ENCODE peak calls at places on chromosomes 2 and 18, in nine cellular contexts. K is ovary; B is stimulated activated CD8-positive, alpha-beta memory T cell treated with anti-CD3 and anti-CD28 coated beads, Interleukin-4, amount 100 ng/mL, for 1 hour; P is glomerular endothelial cell; H is stimulated activated naive B cell treated with anti-CD40 and anti-IgM and Interleukin-4, amounts not matched to agents 10 μg/mL and 1 μg/mL and 100 μg/mL, for 72 hours; F is EH; Y is GM04503; C is hepatocyte; G is uterus. V is an unnamed sample.

GRCh38 chr2:132448771-132449170 is 32.2 kb downstream of the GPR39 start:
- DNase-seq in C (peak; percentile 27), F (peak; percentile 54), K (no peak), H (no peak), B (no peak), P (no peak), Y (no peak), G (no peak), V (no peak)

GRCh38 chr18:46276736-46277135 is 172.6 kb downstream of the HAUS1 start:
- DNase-seq in K (no peak), G (no peak), B (no peak), Y (no peak), F (no peak), H (no peak), C (no peak), P (no peak), V (no peak)

GRCh38 chr18:76573325-76574025 is 78.4 kb upstream of the ZNF516 start:
- DNase-seq in F (peak; percentile 71), C (no peak), G (no peak), K (no peak), P (no peak), H (no peak), Y (peak; percentile 31), B (no peak), V (no peak)

GRCh38 chr2:172858473-172858745 is 122.8 kb downstream of the RAPGEF4 start:
- DNase-seq in B (no peak), H (no peak), K (no peak), P (no peak), C (no peak), Y (no peak), F (no peak), G (no peak), V (no peak)

GRCh38 chr2:230713331-230714121 is 884 bp downstream of the CAB39 start:
- DNase-seq in G (peak; percentile 24), C (peak; percentile 76), Y (no peak), P (no peak), K (peak; percentile 42), F (peak; percentile 58), H (peak; percentile 6), B (peak; percentile 6), V (peak; percentile 73)

GRCh38 chr2:235595420-235596010 is 101.7 kb downstream of the AGAP1 start:
- DNase-seq in P (peak; percentile 52), H (peak; percentile 11), Y (no peak), C (peak; percentile 83), K (peak; percentile 73), G (peak; percentile 77), F (peak; percentile 77), B (peak; percentile 5), V (peak; percentile 76)

GRCh38 chr18:10057401-10057800 is 143.6 kb downstream of the VAPA start:
- DNase-seq in K (no peak), H (no peak), C (no peak), G (no peak), P (no peak), F (no peak), Y (no peak), B (no peak), V (no peak)

GRCh38 chr2:109380502-109381326 is 233.1 kb downstream of the SEPTIN10 start:
- DNase-seq in C (no peak), P (no peak), H (no peak), Y (no peak), B (no peak), F (peak; percentile 43), G (peak; percentile 8), K (no peak), V (no peak)

GRCh38 chr2:169803480-169803879 is 4.8 kb downstream of the SSB start:
- DNase-seq in B (no peak), P (no peak), Y (no peak), H (no peak), G (no peak), C (no peak), F (peak; percentile 25), K (no peak), V (no peak)

GRCh38 chr2:112182581-112183034 is 44.4 kb downstream of the FBLN7 start:
- DNase-seq in H (no peak), K (no peak), C (no peak), F (no peak), Y (no peak), B (no peak), G (no peak), P (no peak), V (no peak)

GRCh38 chr2:10700078-10700803 is 10.5 kb upstream of the NOL10 start:
- DNase-seq in F (peak; percentile 53), B (no peak), K (no peak), G (no peak), C (no peak), P (no peak), Y (no peak), H (no peak), V (no peak)

GRCh38 chr18:74635202-74635969 is 37.7 kb downstream of the ZNF407 start:
- DNase-seq in G (no peak), K (no peak), H (no peak), F (no peak), B (no peak), C (peak; percentile 50), Y (no peak), P (no peak), V (no peak)

GRCh38 chr18:57624988-57625387 is 3.4 kb upstream of the NARS1 start:
- DNase-seq in C (no peak), H (no peak), Y (no peak), P (no peak), B (no peak), G (no peak), F (peak; percentile 34), K (no peak), V (no peak)

GRCh38 chr2:25912851-25913695 is 34.8 kb upstream of the ASXL2 start:
- DNase-seq in P (no peak), B (no peak), G (no peak), Y (no peak), F (peak; percentile 25), C (no peak), H (no peak), K (no peak), V (no peak)

GRCh38 chr2:185208261-185208660 is 530.3 kb upstream of the FSIP2 start:
- DNase-seq in B (no peak), H (no peak), C (peak; percentile 73), F (no peak), K (no peak), Y (no peak), G (no peak), P (no peak), V (no peak)

GRCh38 chr18:57275111-57275510 is 77.2 kb upstream of the ST8SIA3 start:
- DNase-seq in K (no peak), F (no peak), B (no peak), G (no peak), Y (no peak), C (no peak), H (no peak), P (no peak), V (no peak)

GRCh38 chr2:56749152-56749752 is 565.5 kb downstream of the CCDC85A start:
- DNase-seq in Y (no peak), B (no peak), H (no peak), K (no peak), C (peak; percentile 48), P (peak; percentile 36), F (peak; percentile 48), G (no peak), V (no peak)

GRCh38 chr2:212033888-212034287 is 504.7 kb downstream of the ERBB4 start:
- DNase-seq in F (no peak), K (no peak), Y (no peak), G (no peak), B (no peak), C (no peak), H (no peak), P (no peak), V (no peak)

GRCh38 chr2:156907806-156908205 is 349.7 kb upstream of the GALNT5 start:
- DNase-seq in G (no peak), F (no peak), B (no peak), K (no peak), H (no peak), C (no peak), Y (no peak), P (no peak), V (no peak)

GRCh38 chr2:208479342-208479741 is 72.8 kb downstream of the PTH2R start:
- DNase-seq in P (no peak), B (no peak), K (no peak), Y (no peak), C (no peak), F (no peak), G (no peak), H (no peak), V (no peak)

GRCh38 chr2:198695879-198696278 is 761.9 kb downstream of the SATB2 start:
- DNase-seq in Y (no peak), P (no peak), C (no peak), B (no peak), H (no peak), G (no peak), F (no peak), K (no peak), V (no peak)

GRCh38 chr2:219769044-219770030 is 141.9 kb downstream of the SLC4A3 start:
- DNase-seq in P (no peak), H (no peak), Y (no peak), K (peak; percentile 86), C (no peak), F (peak; percentile 10), G (peak; percentile 68), B (no peak), V (peak; percentile 62)

GRCh38 chr18:34947711-34948125 is 93.5 kb upstream of the MAPRE2 start:
- DNase-seq in P (no peak), K (no peak), B (no peak), Y (no peak), C (no peak), G (no peak), F (peak; percentile 25), H (no peak), V (no peak)

GRCh38 chr2:174023591-174024523 is 58.7 kb upstream of the SP3 start:
- DNase-seq in G (peak; percentile 59), K (no peak), B (no peak), C (peak; percentile 78), P (no peak), H (no peak), Y (peak; percentile 85), F (peak; percentile 89), V (no peak)

GRCh38 chr18:686339-687111 is 25.9 kb downstream of the ENOSF1 start:
- DNase-seq in H (no peak), C (no peak), B (no peak), K (no peak), Y (no peak), P (no peak), G (no peak), F (peak; percentile 20), V (no peak)

GRCh38 chr2:231642631-231643493 is 50.2 kb downstream of the TEX44 start:
- DNase-seq in H (peak; percentile 61), Y (peak; percentile 95), C (peak; percentile 91), B (peak; percentile 31), K (peak; percentile 74), G (peak; percentile 87), P (no peak), F (peak; percentile 98), V (peak; percentile 86)

GRCh38 chr2:203018181-203018580 is 3.5 kb downstream of the NBEAL1 start:
- DNase-seq in B (no peak), G (no peak), Y (no peak), P (no peak), H (no peak), C (no peak), F (peak; percentile 25), K (no peak), V (no peak)

GRCh38 chr2:218074031-218074430 is 5.0 kb downstream of the RUFY4 start:
- DNase-seq in P (no peak), C (peak; percentile 60), Y (no peak), B (no peak), F (peak; percentile 27), G (no peak), H (no peak), K (no peak), V (no peak)

GRCh38 chr2:30180230-30180629 is 33.4 kb downstream of the YPEL5 start:
- DNase-seq in C (no peak), K (no peak), H (no peak), P (no peak), B (no peak), F (no peak), Y (no peak), G (no peak), V (no peak)

GRCh38 chr2:128421861-128422311 is 103.2 kb upstream of the HS6ST1 start:
- DNase-seq in H (no peak), K (no peak), B (no peak), G (no peak), P (no peak), F (no peak), C (no peak), Y (no peak), V (peak; percentile 60)

GRCh38 chr2:55459741-55460274 is 40.2 kb upstream of the CCDC88A start:
- DNase-seq in B (no peak), P (no peak), G (no peak), Y (no peak), F (no peak), K (no peak), H (no peak), C (no peak), V (no peak)

V was measured in ascending aorta.